ENCODE peak calls at places on chromosomes 11 and 22, in four cellular contexts. W, H, P and L are unnamed samples.

GRCh38 chr11:9639985-9640384 is 23.9 kb upstream of the SWAP70 start:
- DNase-seq in P (no peak), W (no peak), H (no peak), L (no peak)

GRCh38 chr11:76424379-76424778 is 20.4 kb upstream of the EMSY start:
- DNase-seq in P (no peak), H (no peak), W (no peak), L (no peak)

GRCh38 chr11:134667505-134667904 is 255.5 kb upstream of the B3GAT1 start:
- DNase-seq in W (no peak), P (no peak), H (no peak), L (no peak)

GRCh38 chr11:101487775-101488174 is 96.0 kb downstream of the TRPC6 start:
- DNase-seq in P (no peak), W (no peak), H (no peak), L (no peak)

GRCh38 chr22:17576475-17576874 is 13.2 kb downstream of the SLC25A18 start:
- DNase-seq in P (no peak), W (no peak), H (no peak), L (no peak)

GRCh38 chr11:130599073-130599654 is 150.7 kb downstream of the ADAMTS15 start:
- DNase-seq in H (no peak), W (no peak), P (no peak), L (no peak)

GRCh38 chr22:39514373-39514973 is 5.9 kb upstream of the ATF4 start:
- DNase-seq in P (peak), H (no peak), W (peak), L (peak)

GRCh38 chr11:124868322-124869274 is 3.4 kb downstream of the ROBO3 start:
- DNase-seq in H (no peak), W (peak), P (no peak), L (no peak)

GRCh38 chr22:40605676-40606250 is 30.8 kb downstream of the MRTFA start:
- DNase-seq in W (no peak), H (no peak), P (no peak), L (no peak)

GRCh38 chr11:62853279-62853965 is 14.0 kb upstream of the WDR74 start:
- DNase-seq in W (peak), H (no peak), P (no peak), L (no peak)